ENCODE peak calls at places on chromosomes 12 and 14, in seven cellular contexts. B is GM23338, J is OCI-LY7, A is pancreas, M is lung, Q is tibial artery, G is IMR-90. R is an unnamed sample.

GRCh38 chr12:53299101-53299453 is 418 bp upstream of the MYG1 start:
- DNase-seq in B (no peak), J (peak; percentile 24), A (no peak), M (peak; percentile 35), Q (no peak), G (peak; percentile 85), R (peak; percentile 70)

GRCh38 chr12:93819048-93819491 is 141.9 kb downstream of the CRADD start:
- DNase-seq in B (no peak), J (no peak), A (no peak), M (peak; percentile 44), Q (peak; percentile 72), G (peak; percentile 88), R (peak; percentile 50)

GRCh38 chr12:103680591-103681065 is 93.6 kb downstream of the STAB2 start:
- DNase-seq in B (no peak), J (no peak), A (no peak), M (peak; percentile 49), Q (peak; percentile 25), G (peak; percentile 4), R (no peak)

GRCh38 chr14:98614741-98615140 is 657.3 kb downstream of the BCL11B start:
- DNase-seq in B (no peak), J (no peak), A (no peak), M (no peak), Q (no peak), G (no peak), R (no peak)

GRCh38 chr12:85603556-85603955 is 232.7 kb downstream of the RASSF9 start:
- DNase-seq in B (no peak), J (no peak), A (no peak), M (no peak), Q (no peak), G (no peak), R (no peak)

GRCh38 chr14:93960774-93961438 is 15.5 kb downstream of the ASB2 start:
- DNase-seq in B (no peak), J (no peak), A (no peak), M (no peak), Q (no peak), G (no peak), R (no peak)

GRCh38 chr12:102232446-102232845 is 34.8 kb upstream of the PMCH start:
- DNase-seq in B (no peak), J (no peak), A (no peak), M (no peak), Q (peak; percentile 19), G (peak; percentile 35), R (peak; percentile 14)

GRCh38 chr12:92094751-92095161 is 50.9 kb downstream of the BTG1 start:
- DNase-seq in B (peak; percentile 59), J (no peak), A (no peak), M (no peak), Q (no peak), G (peak; percentile 30), R (no peak)

GRCh38 chr14:74569826-74570591 is 42.0 kb downstream of the LTBP2 start:
- DNase-seq in B (no peak), J (no peak), A (no peak), M (no peak), Q (no peak), G (peak; percentile 21), R (peak; percentile 32)

GRCh38 chr14:92408186-92408585 is 85.2 kb downstream of the SLC24A4 start:
- DNase-seq in B (no peak), J (no peak), A (no peak), M (no peak), Q (no peak), G (peak; percentile 82), R (peak; percentile 48)

GRCh38 chr12:22255097-22255496 is 79.4 kb downstream of the ST8SIA1 start:
- DNase-seq in B (peak; percentile 82), J (no peak), A (no peak), M (no peak), Q (no peak), G (peak; percentile 21), R (peak; percentile 13)

GRCh38 chr14:106564058-106564643 is 1037.8 kb downstream of the TMEM121 start:
- DNase-seq in B (peak; percentile 21), J (peak; percentile 58), A (peak; percentile 34), M (peak; percentile 41), Q (no peak), G (no peak), R (no peak)

GRCh38 chr12:53048033-53048779 is 1.7 kb upstream of the TNS2 start:
- DNase-seq in B (peak; percentile 47), J (no peak), A (peak; percentile 86), M (peak; percentile 75), Q (peak; percentile 71), G (no peak), R (peak; percentile 55)

GRCh38 chr14:93114713-93115068 is 1.0 kb downstream of the ITPK1 start:
- DNase-seq in B (peak; percentile 33), J (peak; percentile 32), A (no peak), M (no peak), Q (no peak), G (no peak), R (no peak)

GRCh38 chr14:35158951-35159653 is 36.8 kb downstream of the PRORP start:
- DNase-seq in B (no peak), J (no peak), A (no peak), M (no peak), Q (no peak), G (peak; percentile 31), R (peak; percentile 5)

GRCh38 chr14:32358781-32359180 is 29.7 kb downstream of the AKAP6 start:
- DNase-seq in B (peak; percentile 22), J (no peak), A (no peak), M (no peak), Q (no peak), G (no peak), R (no peak)

GRCh38 chr12:128381961-128382360 is 115.0 kb downstream of the TMEM132C start:
- DNase-seq in B (no peak), J (no peak), A (no peak), M (no peak), Q (no peak), G (no peak), R (no peak)

GRCh38 chr12:120719072-120719471 is 6.6 kb upstream of the ACADS start:
- DNase-seq in B (no peak), J (no peak), A (no peak), M (no peak), Q (no peak), G (no peak), R (peak; percentile 42)

GRCh38 chr12:31588976-31589375 is 2.0 kb downstream of the DENND5B start:
- DNase-seq in B (no peak), J (no peak), A (no peak), M (no peak), Q (no peak), G (no peak), R (no peak)

GRCh38 chr12:123761841-123762714 is at the start of gene DNAH10:
- DNase-seq in B (peak; percentile 88), J (peak; percentile 10), A (peak; percentile 11), M (peak; percentile 34), Q (no peak), G (no peak), R (peak; percentile 72)

GRCh38 chr14:97458302-97459137 is 661.3 kb downstream of the VRK1 start:
- DNase-seq in B (peak; percentile 83), J (no peak), A (peak; percentile 28), M (no peak), Q (peak; percentile 25), G (no peak), R (peak; percentile 69)

GRCh38 chr14:63544641-63545234 is 1.6 kb upstream of the PPP2R5E start:
- DNase-seq in B (no peak), J (peak; percentile 43), A (no peak), M (no peak), Q (no peak), G (peak; percentile 41), R (peak; percentile 16)

GRCh38 chr14:67622675-67623074 is 3.0 kb downstream of the ARG2 start:
- DNase-seq in B (peak; percentile 77), J (peak; percentile 35), A (no peak), M (no peak), Q (peak; percentile 46), G (peak; percentile 85), R (peak; percentile 81)

GRCh38 chr12:100141998-100142850 is 450 bp downstream of the BLTP3B start:
- DNase-seq in B (peak; percentile 72), J (peak; percentile 68), A (peak; percentile 53), M (peak; percentile 55), Q (peak; percentile 40), G (no peak), R (peak; percentile 68)

GRCh38 chr14:60085693-60086092 is 6.0 kb upstream of the PCNX4 start:
- DNase-seq in B (no peak), J (no peak), A (no peak), M (no peak), Q (no peak), G (no peak), R (no peak)

GRCh38 chr14:60085085-60085484 is 6.6 kb upstream of the PCNX4 start:
- DNase-seq in B (no peak), J (no peak), A (no peak), M (no peak), Q (no peak), G (peak; percentile 19), R (no peak)

GRCh38 chr14:60079723-60080122 is 12.0 kb upstream of the PCNX4 start:
- DNase-seq in B (peak; percentile 47), J (no peak), A (no peak), M (no peak), Q (no peak), G (no peak), R (no peak)
- TF ChIP-seq CTCF in B (no peak), J (peak; percentile 46), A (no peak), M (no peak), Q (no peak), G (no peak), R (no peak)

GRCh38 chr14:105249175-105250007 is 1.1 kb downstream of the BTBD6 start:
- DNase-seq in B (peak; percentile 52), J (peak; percentile 11), A (no peak), M (no peak), Q (no peak), G (peak; percentile 26), R (no peak)
- H3K4me3 ChIP-seq in B (peak overlapping the region; percentile 63), J (peak overlapping the region; percentile 70), A (peak overlapping the region; percentile 34), M (peak overlapping the region; percentile 69), Q (peak overlapping the region; percentile 71), G (peak overlapping the region; percentile 61), R (peak overlapping the region; percentile 64)

GRCh38 chr14:103634156-103634555 is 5.1 kb downstream of the KLC1 start:
- DNase-seq in B (no peak), J (no peak), A (no peak), M (no peak), Q (no peak), G (no peak), R (no peak)
- H3K4me1 ChIP-seq in B (peaks cover 15% of the 10 kb centered on the region), J (peaks cover 21% of the 10 kb centered on the region), A (no peaks in the 10 kb centered on the region), M (peaks cover 16% of the 10 kb centered on the region), Q (peaks cover 56% of the 10 kb centered on the region), G (peaks cover 14% of the 10 kb centered on the region), R (peaks cover 5% of the 10 kb centered on the region)

DNA sequence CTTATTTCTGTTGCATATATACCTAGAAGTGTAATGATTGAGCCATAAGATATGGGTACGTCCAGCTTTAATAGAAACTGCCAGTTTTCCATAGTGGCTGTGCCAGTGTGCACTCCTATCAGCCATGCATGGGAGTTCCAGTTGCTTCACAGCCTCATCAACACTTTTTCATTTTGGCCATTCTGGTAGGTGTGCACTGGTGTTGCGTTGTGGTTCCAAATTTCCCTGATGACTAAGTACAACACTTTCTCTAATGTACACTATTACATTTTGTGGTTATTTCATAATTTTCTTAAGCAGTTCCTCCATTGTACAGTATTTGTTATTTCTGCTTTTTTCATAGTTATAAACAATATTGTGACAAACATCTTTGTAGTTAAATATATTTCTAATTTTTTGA is 21.6 kb upstream of the OAS1 start:
- DNase-seq in B (no peak), J (no peak), A (no peak), M (no peak), Q (no peak), G (no peak), R (no peak)
- TF ChIP-seq CTCF in B (no peak), J (no peak), A (no peak), M (no peak), Q (no peak), G (no peak), R (no peak)